ENCODE peak calls at places on chromosomes 11 and 22, in four cellular contexts. D is GM12878, V is K562, E is HepG2. J is an unnamed sample.

GRCh38 chr22:36368359-36368983 is 19.3 kb downstream of the MYH9 start:
- DNase-seq in E (peak), D (no peak), V (peak), J (no peak)

GRCh38 chr11:67373916-67374570 is 645 bp upstream of the CLCF1 start:
- DNase-seq in D (no peak), V (peak), E (peak), J (peak)

GRCh38 chr11:71180694-71181466 is 71.5 kb downstream of the SHANK2 start:
- DNase-seq in E (no peak), V (no peak), D (no peak), J (no peak)

GRCh38 chr11:44866301-44866700 is 84.4 kb downstream of the TP53I11 start:
- DNase-seq in D (no peak), V (no peak), E (no peak), J (no peak)

GRCh38 chr11:66289548-66290331 is 797 bp upstream of the YIF1A start:
- DNase-seq in E (no peak), V (peak), D (peak), J (peak)

GRCh38 chr11:71071736-71072509 is 180.5 kb downstream of the SHANK2 start:
- DNase-seq in V (no peak), D (no peak), E (no peak), J (no peak)

GRCh38 chr11:62854825-62855570 is 15.6 kb upstream of the WDR74 start:
- DNase-seq in D (no peak), E (no peak), V (no peak), J (no peak)

GRCh38 chr11:46348566-46348981 is 1.3 kb downstream of the DGKZ start:
- DNase-seq in V (no peak), D (no peak), E (no peak), J (no peak)

GRCh38 chr11:59097113-59097708 is 9.8 kb upstream of the FAM111B start:
- DNase-seq in V (peak), D (no peak), E (peak), J (no peak)

GRCh38 chr11:70331901-70332300 is 61.4 kb downstream of the PPFIA1 start:
- DNase-seq in E (no peak), V (no peak), D (no peak), J (no peak)

GRCh38 chr11:125227151-125227550 is 62.6 kb downstream of the PKNOX2 start:
- DNase-seq in V (no peak), E (no peak), D (no peak), J (no peak)

GRCh38 chr11:121024989-121025388 is 1.1 kb downstream of the TBCEL start:
- DNase-seq in V (no peak), D (no peak), E (peak), J (peak)

GRCh38 chr11:114397349-114397982 is 2.8 kb downstream of the C11orf71 start:
- DNase-seq in E (no peak), D (no peak), V (peak), J (no peak)

GRCh38 chr11:34499719-34500505 is 13.7 kb downstream of the ELF5 start:
- DNase-seq in D (no peak), E (no peak), V (no peak), J (no peak)

GRCh38 chr11:33773399-33774355 is 643 bp downstream of the FBXO3 start:
- DNase-seq in D (no peak), V (peak), E (peak), J (peak)

GRCh38 chr11:95089620-95090542 is at the start of gene ENDOD1:
- DNase-seq in V (peak), E (peak), D (no peak), J (peak)

GRCh38 chr22:27747396-27748256 is 53.9 kb downstream of the MN1 start:
- DNase-seq in D (no peak), E (no peak), V (peak), J (peak)

GRCh38 chr11:92848578-92848977 is 120.9 kb upstream of the MTNR1B start:
- DNase-seq in E (no peak), D (no peak), V (no peak), J (no peak)

GRCh38 chr22:24105018-24105360 is 76.3 kb upstream of the SUSD2 start:
- DNase-seq in E (no peak), D (no peak), V (no peak), J (no peak)

GRCh38 chr11:61349916-61350315 is 11.8 kb downstream of the CYB561A3 start:
- DNase-seq in D (no peak), E (no peak), V (no peak), J (no peak)

GRCh38 chr11:75896843-75897419 is 81.9 kb downstream of the UVRAG start:
- DNase-seq in V (peak), D (no peak), E (peak), J (peak)

GRCh38 chr11:131840542-131840941 is 470.1 kb downstream of the NTM start:
- DNase-seq in D (no peak), V (no peak), E (no peak), J (no peak)

GRCh38 chr22:40685406-40685805 is 6.1 kb downstream of the MCHR1 start:
- DNase-seq in D (no peak), V (no peak), E (no peak), J (no peak)

GRCh38 chr11:35367491-35367890 is 51.9 kb downstream of the SLC1A2 start:
- DNase-seq in V (no peak), D (no peak), E (no peak), J (no peak)

GRCh38 chr22:25013634-25014033 is 61.1 kb downstream of the KIAA1671 start:
- DNase-seq in D (no peak), E (no peak), V (no peak), J (peak)

GRCh38 chr11:2089536-2090165 is 49.5 kb downstream of the IGF2 start:
- DNase-seq in V (peak), D (no peak), E (peak), J (peak)

GRCh38 chr11:117090111-117090706 is 8.0 kb downstream of the SIK3 start:
- DNase-seq in V (no peak), E (no peak), D (no peak), J (no peak)

GRCh38 chr11:72015511-72016061 is 16.9 kb downstream of the IL18BP start:
- DNase-seq in D (no peak), E (peak), V (no peak), J (no peak)

DNA sequence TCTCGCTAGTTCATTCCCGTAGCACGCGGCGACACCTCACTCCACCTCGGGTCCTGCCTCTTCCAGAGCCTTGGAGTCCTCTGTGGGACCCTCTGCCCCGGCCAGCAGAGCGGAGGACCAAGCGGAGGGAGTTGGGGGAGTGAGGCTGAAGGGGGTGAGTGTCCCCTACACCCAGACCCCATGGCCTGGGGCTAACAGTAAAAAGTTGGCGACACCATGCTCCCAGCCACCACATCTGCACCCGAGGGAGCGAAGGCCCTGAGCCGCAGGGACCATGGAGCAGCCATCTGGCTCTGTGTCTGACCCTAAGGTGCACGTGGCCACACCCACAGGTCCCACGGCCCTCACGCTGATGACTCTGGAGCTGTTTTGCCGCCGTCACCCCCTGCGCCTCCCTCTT is 293.8 kb downstream of the BRD1 start:
- DNase-seq in V (no peak), D (no peak), E (no peak), J (no peak)
- TF ChIP-seq TARDBP in V (no peak), D (no peak), E (no peak), J (no peak)

GRCh38 chr22:37715760-37716159 is 18.9 kb downstream of the TRIOBP start:
- DNase-seq in V (no peak), E (no peak), D (no peak), J (no peak)
- TF ChIP-seq TARDBP in V (no peak), E (no peak), D (no peak), J (no peak)

DNA sequence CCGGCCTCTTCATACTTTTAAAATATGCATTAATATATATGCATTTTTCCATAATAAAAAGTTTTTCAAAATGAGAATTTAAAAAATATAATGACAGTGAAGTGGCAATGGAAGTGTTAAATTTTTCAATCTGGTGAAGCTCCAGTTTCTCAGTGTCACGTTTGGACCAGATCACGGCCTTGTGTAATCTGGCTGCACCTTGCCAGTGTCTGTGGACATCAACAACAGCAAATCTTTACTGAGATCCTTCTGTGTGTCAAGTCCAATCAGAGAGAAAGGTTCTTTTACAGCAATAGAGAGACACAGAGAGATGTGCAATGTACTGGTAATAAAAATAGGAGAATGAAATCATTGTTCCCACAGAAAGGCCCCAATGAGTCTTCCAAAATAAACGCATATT is 49.8 kb upstream of the PAK1 start:
- DNase-seq in D (no peak), V (no peak), E (no peak), J (no peak)
- TF ChIP-seq TARDBP in D (no peak), V (no peak), E (no peak), J (no peak)

GRCh38 chr22:45718391-45718790 is 46.8 kb downstream of the ATXN10 start:
- DNase-seq in V (no peak), D (no peak), E (no peak), J (no peak)

GRCh38 chr22:45726081-45726480 is 54.4 kb downstream of the ATXN10 start:
- DNase-seq in V (no peak), E (no peak), D (no peak), J (no peak)

GRCh38 chr22:45717787-45718186 is 46.2 kb downstream of the ATXN10 start:
- DNase-seq in E (no peak), D (no peak), V (no peak), J (no peak)

GRCh38 chr22:45722006-45722405 is 50.4 kb downstream of the ATXN10 start:
- DNase-seq in V (no peak), D (peak), E (no peak), J (no peak)

GRCh38 chr22:45720875-45721378 is 49.3 kb downstream of the ATXN10 start:
- DNase-seq in V (no peak), D (no peak), E (no peak), J (no peak)
- TF ChIP-seq TARDBP in V (no peak), D (no peak), E (no peak), J (no peak)